ENCODE peak calls at places on chromosomes 3 and 15, in nine cellular contexts. F, Q, H, I, V, W, E, S and D are unnamed samples.

GRCh38 chr3:128473180-128473519 is 6.5 kb upstream of the DNAJB8 start:
- DNase-seq in F (no peak), Q (no peak), H (no peak), I (no peak), V (no peak), W (no peak), E (no peak), S (no peak), D (no peak)

GRCh38 chr3:125357032-125357658 is 18.0 kb downstream of the ZNF148 start:
- DNase-seq in F (peak), Q (no peak), H (no peak), I (peak), V (peak), W (no peak), E (peak), S (peak), D (no peak)

GRCh38 chr15:78951841-78952238 is 7.0 kb upstream of the CTSH start:
- DNase-seq in F (no peak), Q (no peak), H (peak), I (no peak), V (peak), W (no peak), E (no peak), S (no peak), D (no peak)

GRCh38 chr3:42730294-42730693 is 27.7 kb upstream of the HHATL start:
- DNase-seq in F (no peak), Q (no peak), H (no peak), I (no peak), V (no peak), W (no peak), E (no peak), S (peak), D (no peak)

GRCh38 chr3:89690649-89691048 is 583.2 kb downstream of the EPHA3 start:
- DNase-seq in F (no peak), Q (no peak), H (no peak), I (no peak), V (no peak), W (peak), E (no peak), S (no peak), D (no peak)

GRCh38 chr3:8153778-8154177 is 347.8 kb upstream of the LMCD1 start:
- DNase-seq in F (no peak), Q (no peak), H (no peak), I (no peak), V (no peak), W (no peak), E (no peak), S (no peak), D (no peak)

GRCh38 chr3:157259825-157260224 is 99.9 kb upstream of the CCNL1 start:
- DNase-seq in F (no peak), Q (no peak), H (no peak), I (no peak), V (no peak), W (no peak), E (no peak), S (no peak), D (no peak)

GRCh38 chr3:14288833-14289451 is 110.3 kb downstream of the LSM3 start:
- DNase-seq in F (no peak), Q (no peak), H (no peak), I (no peak), V (no peak), W (no peak), E (no peak), S (no peak), D (no peak)

GRCh38 chr3:45635475-45636256 is 41.1 kb downstream of the LIMD1 start:
- DNase-seq in F (no peak), Q (no peak), H (peak), I (no peak), V (no peak), W (no peak), E (no peak), S (no peak), D (no peak)

GRCh38 chr15:70347766-70348558 is 250.2 kb upstream of the TLE3 start:
- DNase-seq in F (no peak), Q (no peak), H (no peak), I (no peak), V (no peak), W (no peak), E (no peak), S (no peak), D (no peak)

GRCh38 chr3:129965937-129966336 is 8.6 kb upstream of the TRH start:
- DNase-seq in F (no peak), Q (no peak), H (no peak), I (no peak), V (no peak), W (no peak), E (no peak), S (no peak), D (no peak)